ENCODE peak calls at places on chromosomes 7 and 10, in eight cellular contexts. D is kidney tubule cell; G is NCI-H2081; J is body of pancreas; N is NCI-H748 treated with DMSO at 0.1 percent for 48 hours; Q is posterior cingulate gyrus; Z is CD8-positive, alpha-beta T cell; W is GDM1. Y is an unnamed sample.

GRCh38 chr7:34069676-34070075 is 164.3 kb downstream of the BMPER start:
- DNase-seq in D (peak; percentile 21), G (no peak), J (no peak), W (no peak), N (no peak), Q (no peak), Z (no peak), Y (peak; percentile 71)

GRCh38 chr7:157978766-157979165 is 608.9 kb downstream of the PTPRN2 start:
- DNase-seq in Z (no peak), N (no peak), W (no peak), Q (no peak), G (peak; percentile 16), D (no peak), J (no peak), Y (no peak)

GRCh38 chr10:74778436-74779094 is 47.8 kb upstream of the KAT6B start:
- DNase-seq in J (no peak), Q (no peak), N (no peak), Z (no peak), D (no peak), W (no peak), G (no peak), Y (no peak)

GRCh38 chr7:133705596-133705995 is 421.5 kb upstream of the LRGUK start:
- DNase-seq in D (peak; percentile 77), W (no peak), N (no peak), Q (no peak), G (no peak), J (no peak), Z (no peak), Y (peak; percentile 93)

GRCh38 chr10:72800000-72800740 is 93.4 kb upstream of the OIT3 start:
- DNase-seq in Q (no peak), Z (no peak), J (no peak), D (no peak), G (peak; percentile 47), N (peak; percentile 3), W (no peak), Y (no peak)

GRCh38 chr7:143849785-143850479 is 52.0 kb downstream of the TCAF1 start:
- DNase-seq in W (no peak), Z (no peak), J (no peak), G (no peak), D (no peak), Q (no peak), N (no peak), Y (no peak)

GRCh38 chr7:158695726-158696452 is 8.7 kb downstream of the NCAPG2 start:
- DNase-seq in N (no peak), W (peak; percentile 78), G (peak; percentile 69), J (peak; percentile 76), Q (peak; percentile 45), D (peak; percentile 68), Z (peak; percentile 46), Y (no peak)

GRCh38 chr10:126256864-126257263 is 131.4 kb downstream of the ADAM12 start:
- DNase-seq in J (no peak), Z (no peak), W (no peak), N (peak; percentile 5), Q (no peak), D (no peak), G (no peak), Y (no peak)

GRCh38 chr7:35038340-35038738 is 1.1 kb upstream of the DPY19L1 start:
- DNase-seq in D (no peak), Z (no peak), G (no peak), W (no peak), N (no peak), Q (no peak), J (no peak), Y (no peak)

GRCh38 chr7:158819571-158820203 is 9.6 kb downstream of the ESYT2 start:
- DNase-seq in W (no peak), Z (no peak), G (no peak), D (no peak), Q (no peak), N (no peak), J (no peak), Y (no peak)

GRCh38 chr10:77899080-77899477 is 27.5 kb downstream of the DLG5 start:
- DNase-seq in Z (no peak), J (peak; percentile 56), G (no peak), Q (no peak), W (peak; percentile 55), D (peak; percentile 86), N (no peak), Y (peak; percentile 62)

GRCh38 chr10:101939273-101939635 is 95.7 kb upstream of the KCNIP2 start:
- DNase-seq in N (no peak), D (peak; percentile 65), G (no peak), J (no peak), W (no peak), Q (no peak), Z (no peak), Y (peak; percentile 56)

GRCh38 chr10:87605656-87606308 is 53.9 kb upstream of the PAPSS2 start:
- DNase-seq in N (no peak), D (no peak), G (no peak), Q (no peak), W (no peak), Z (no peak), J (peak; percentile 22), Y (no peak)

GRCh38 chr10:8665322-8665721 is 610.8 kb downstream of the GATA3 start:
- DNase-seq in Z (no peak), N (no peak), D (no peak), G (no peak), W (no peak), J (no peak), Q (no peak), Y (no peak)

GRCh38 chr7:112162161-112163020 is 43.8 kb downstream of the DOCK4 start:
- DNase-seq in G (peak; percentile 81), Z (no peak), D (peak; percentile 97), N (peak; percentile 84), Q (peak; percentile 53), J (peak; percentile 18), W (peak; percentile 32), Y (peak; percentile 90)

GRCh38 chr7:128791968-128792319 is at the start of gene CCDC136:
- DNase-seq in J (no peak), N (no peak), G (no peak), Z (no peak), D (no peak), W (no peak), Q (peak; percentile 32), Y (no peak)

GRCh38 chr7:73328696-73329095 is 735 bp downstream of the FKBP6 start:
- DNase-seq in Z (no peak), N (no peak), D (no peak), W (no peak), Q (no peak), G (no peak), J (no peak), Y (no peak)

GRCh38 chr10:5283305-5284158 is 81.2 kb upstream of the UCN3 start:
- DNase-seq in D (peak; percentile 82), W (peak; percentile 49), Z (peak; percentile 47), J (peak; percentile 77), G (peak; percentile 25), N (peak; percentile 59), Q (no peak), Y (no peak)